ENCODE peak calls at places on chromosomes 16 and 17, in nine cellular contexts. Z is neural crest cell; X is SHP77; G is activated CD8-positive, alpha-beta T cell treated with anti-CD3 and anti-CD28 coated beads, Interleukin-2, amount 10 ng/mL, durations not matched to agents 7 days and 5 days; S is OCI-LY7; O is AG20443; T is brain microvascular endothelial cell; N is stimulated activated CD8-positive, alpha-beta memory T cell treated with anti-CD3 and anti-CD28 coated beads, Interleukin-7, amount 100 ng/mL, for 1 hour; B is fibroblast of lung. R is an unnamed sample.
A peak's percentile ranks its signal among the peaks of the same experiment; 100 is the strongest.

GRCh38 chr16:23640669-23640958 is 496 bp downstream of the PALB2 start:
- DNase-seq in Z (no peak), X (no peak), G (peak; percentile 30), S (peak; percentile 28), O (no peak), T (no peak), N (no peak), B (peak; percentile 6), R (no peak)

GRCh38 chr17:42772945-42773289 is 332 bp upstream of the VPS25 start:
- DNase-seq in Z (no peak), X (no peak), G (no peak), S (no peak), O (no peak), T (no peak), N (no peak), B (no peak), R (no peak)

GRCh38 chr16:12271006-12271405 is 294.5 kb downstream of the SNX29 start:
- DNase-seq in Z (peak; percentile 18), X (no peak), G (no peak), S (peak; percentile 66), O (peak; percentile 58), T (no peak), N (no peak), B (peak; percentile 48), R (no peak)

GRCh38 chr16:85172465-85173071 is 60.3 kb upstream of the CIBAR2 start:
- DNase-seq in Z (no peak), X (peak; percentile 83), G (no peak), S (no peak), O (peak; percentile 46), T (no peak), N (no peak), B (peak; percentile 41), R (no peak)

GRCh38 chr16:72228014-72228413 is 56.1 kb upstream of the PMFBP1 start:
- DNase-seq in Z (no peak), X (no peak), G (no peak), S (no peak), O (no peak), T (no peak), N (no peak), B (no peak), R (no peak)

GRCh38 chr17:725746-726145 is 6.7 kb upstream of the TLCD3A start:
- DNase-seq in Z (no peak), X (no peak), G (no peak), S (no peak), O (no peak), T (no peak), N (no peak), B (no peak), R (no peak)

GRCh38 chr17:4953461-4953961 is 2.6 kb downstream of the ENO3 start:
- DNase-seq in Z (no peak), X (no peak), G (no peak), S (no peak), O (peak; percentile 89), T (peak; percentile 60), N (no peak), B (peak; percentile 78), R (no peak)

GRCh38 chr17:32494621-32495346 is 8.0 kb downstream of the CDK5R1 start:
- DNase-seq in Z (no peak), X (no peak), G (no peak), S (no peak), O (no peak), T (no peak), N (no peak), B (peak; percentile 25), R (no peak)

GRCh38 chr16:31508706-31509523 is 724 bp upstream of the RUSF1 start:
- DNase-seq in Z (no peak), X (no peak), G (no peak), S (no peak), O (peak; percentile 49), T (no peak), N (no peak), B (peak; percentile 65), R (no peak)

GRCh38 chr16:30004811-30005242 is 6.0 kb downstream of the DOC2A start:
- DNase-seq in Z (no peak), X (peak; percentile 42), G (no peak), S (no peak), O (no peak), T (no peak), N (no peak), B (no peak), R (no peak)

GRCh38 chr16:54346046-54346445 is 59.5 kb upstream of the IRX3 start:
- DNase-seq in Z (no peak), X (no peak), G (no peak), S (no peak), O (peak; percentile 43), T (no peak), N (no peak), B (peak; percentile 25), R (no peak)

GRCh38 chr17:79019631-79020584 is 4.1 kb upstream of the C1QTNF1 start:
- DNase-seq in Z (no peak), X (peak; percentile 63), G (peak; percentile 72), S (peak; percentile 45), O (peak; percentile 63), T (peak; percentile 83), N (no peak), B (peak; percentile 59), R (peak; percentile 56)

GRCh38 chr17:16463341-16464000 is 28.5 kb downstream of the LRRC75A start:
- DNase-seq in Z (no peak), X (peak; percentile 92), G (no peak), S (no peak), O (peak; percentile 81), T (no peak), N (no peak), B (peak; percentile 54), R (no peak)

GRCh38 chr16:16183562-16183961 is 39.7 kb downstream of the ABCC6 start:
- DNase-seq in Z (peak; percentile 18), X (no peak), G (no peak), S (peak; percentile 21), O (no peak), T (no peak), N (no peak), B (no peak), R (no peak)

GRCh38 chr17:28796062-28796461 is 46.5 kb downstream of the FAM222B start:
- DNase-seq in Z (no peak), X (no peak), G (no peak), S (no peak), O (no peak), T (no peak), N (no peak), B (no peak), R (no peak)

GRCh38 chr16:88008835-88009234 is 57.6 kb downstream of the BANP start:
- DNase-seq in Z (no peak), X (no peak), G (no peak), S (no peak), O (no peak), T (no peak), N (no peak), B (no peak), R (no peak)

GRCh38 chr17:29731589-29731929 is 108.8 kb upstream of the CORO6 start:
- DNase-seq in Z (no peak), X (no peak), G (no peak), S (no peak), O (no peak), T (no peak), N (no peak), B (no peak), R (no peak)

GRCh38 chr16:11752856-11753255 is 10.2 kb upstream of the TXNDC11 start:
- DNase-seq in Z (no peak), X (peak; percentile 13), G (no peak), S (no peak), O (no peak), T (no peak), N (no peak), B (no peak), R (no peak)

GRCh38 chr17:12959441-12959840 is 58.4 kb downstream of the ELAC2 start:
- DNase-seq in Z (no peak), X (no peak), G (no peak), S (no peak), O (peak; percentile 42), T (peak; percentile 27), N (no peak), B (peak; percentile 79), R (no peak)

GRCh38 chr17:83107656-83108048 is 28.2 kb downstream of the METRNL start:
- DNase-seq in Z (no peak), X (no peak), G (no peak), S (peak; percentile 40), O (no peak), T (no peak), N (no peak), B (no peak), R (no peak)

GRCh38 chr17:63096426-63096825 is 130.4 kb downstream of the TANC2 start:
- DNase-seq in Z (no peak), X (no peak), G (no peak), S (no peak), O (no peak), T (no peak), N (no peak), B (peak; percentile 85), R (no peak)

GRCh38 chr17:37081287-37081686 is 132.5 kb downstream of the AATF start:
- DNase-seq in Z (no peak), X (no peak), G (no peak), S (peak; percentile 4), O (no peak), T (peak; percentile 12), N (no peak), B (no peak), R (no peak)

GRCh38 chr17:46868689-46869187 is 17.4 kb downstream of the WNT9B start:
- DNase-seq in Z (no peak), X (no peak), G (no peak), S (no peak), O (peak; percentile 49), T (no peak), N (no peak), B (no peak), R (no peak)

GRCh38 chr17:71872843-71873242 is 248.0 kb upstream of the SOX9 start:
- DNase-seq in Z (no peak), X (no peak), G (no peak), S (no peak), O (no peak), T (no peak), N (no peak), B (no peak), R (no peak)

GRCh38 chr17:46194393-46195216 is 1.4 kb upstream of the KANSL1 start:
- DNase-seq in Z (no peak), X (peak; percentile 49), G (peak; percentile 81), S (peak; percentile 73), O (peak; percentile 64), T (peak; percentile 45), N (peak; percentile 21), B (peak; percentile 44), R (no peak)

GRCh38 chr17:13776027-13776551 is 174.4 kb upstream of the HS3ST3A1 start:
- DNase-seq in Z (no peak), X (no peak), G (no peak), S (no peak), O (no peak), T (no peak), N (no peak), B (no peak), R (no peak)

GRCh38 chr17:81609541-81610353 is 27.2 kb downstream of the NPLOC4 start:
- DNase-seq in Z (no peak), X (no peak), G (no peak), S (no peak), O (no peak), T (no peak), N (no peak), B (no peak), R (no peak)

GRCh38 chr16:48597563-48598392 is 12.2 kb downstream of the N4BP1 start:
- DNase-seq in Z (no peak), X (no peak), G (no peak), S (no peak), O (peak; percentile 25), T (no peak), N (no peak), B (peak; percentile 18), R (no peak)

GRCh38 chr17:13140750-13141149 is 122.9 kb upstream of the ELAC2 start:
- DNase-seq in Z (peak; percentile 31), X (peak; percentile 38), G (no peak), S (no peak), O (no peak), T (no peak), N (no peak), B (peak; percentile 30), R (no peak)

GRCh38 chr17:82367724-82368524 is 3.6 kb upstream of the UTS2R start:
- DNase-seq in Z (no peak), X (peak; percentile 29), G (no peak), S (peak; percentile 96), O (no peak), T (no peak), N (no peak), B (no peak), R (no peak)